ENCODE peak calls at places on chromosomes 16 and 17, in nine cellular contexts. M, T, U, L, C, Z, I, V and H are unnamed samples.

GRCh38 chr16:88854306-88855111 is 2.2 kb downstream of the GALNS start:
- DNase-seq in C (no peak), V (no peak), Z (no peak), T (no peak), I (peak), U (no peak), L (no peak), M (no peak), H (no peak)

GRCh38 chr17:50258647-50259483 is 15.4 kb upstream of the TMEM92 start:
- DNase-seq in T (no peak), Z (peak), M (peak), I (no peak), C (no peak), U (no peak), V (no peak), L (peak), H (no peak)

GRCh38 chr17:8126306-8127066 is 2.6 kb upstream of the HES7 start:
- DNase-seq in I (no peak), Z (no peak), M (no peak), V (no peak), C (peak), U (peak), L (peak), T (peak), H (peak)

GRCh38 chr16:67087803-67088202 is 21.9 kb upstream of the PHAF1 start:
- DNase-seq in C (no peak), U (no peak), M (no peak), I (no peak), L (no peak), Z (no peak), V (no peak), T (no peak), H (no peak)

GRCh38 chr16:89135166-89135565 is 36.4 kb upstream of the CDH15 start:
- DNase-seq in C (no peak), I (peak), M (no peak), T (no peak), L (no peak), V (peak), Z (no peak), U (no peak), H (no peak)

GRCh38 chr17:2292100-2292499 is 11.5 kb downstream of the SMG6 start:
- DNase-seq in T (no peak), C (no peak), I (no peak), V (no peak), Z (no peak), M (no peak), L (no peak), U (no peak), H (no peak)

GRCh38 chr16:6695666-6696065 is 637.0 kb upstream of the RBFOX1 start:
- DNase-seq in M (no peak), L (no peak), C (no peak), V (no peak), I (no peak), U (no peak), Z (no peak), T (no peak), H (no peak)

GRCh38 chr17:37747222-37747621 is 2.4 kb upstream of the HNF1B start:
- DNase-seq in L (no peak), Z (no peak), I (no peak), M (no peak), T (no peak), V (no peak), U (no peak), C (no peak), H (no peak)

GRCh38 chr17:66354981-66355380 is 52.6 kb downstream of the PRKCA start:
- DNase-seq in L (peak), M (no peak), V (no peak), C (no peak), U (no peak), T (no peak), Z (no peak), I (no peak), H (no peak)

GRCh38 chr16:67563708-67564468 is 1.6 kb downstream of the CTCF start:
- DNase-seq in M (no peak), L (peak), C (peak), Z (no peak), V (no peak), I (peak), U (peak), T (peak), H (peak)

GRCh38 chr17:40618754-40619625 is 28.6 kb downstream of the SMARCE1 start:
- DNase-seq in I (no peak), Z (no peak), V (no peak), M (no peak), T (no peak), L (no peak), C (no peak), U (peak), H (peak)

GRCh38 chr16:54362801-54363200 is 76.2 kb upstream of the IRX3 start:
- DNase-seq in L (no peak), C (no peak), Z (no peak), U (no peak), T (no peak), I (no peak), M (no peak), V (no peak), H (no peak)

GRCh38 chr17:60442271-60443201 is 20.2 kb downstream of the CHCT1 start:
- DNase-seq in M (no peak), I (no peak), T (no peak), L (peak), C (no peak), V (no peak), Z (no peak), U (no peak), H (no peak)

GRCh38 chr16:29644973-29645698 is 17.9 kb upstream of the SPN start:
- DNase-seq in L (no peak), C (no peak), V (no peak), Z (no peak), M (no peak), I (no peak), U (no peak), T (no peak), H (no peak)

GRCh38 chr17:30321314-30321713 is 12.5 kb downstream of the TMIGD1 start:
- DNase-seq in C (no peak), U (no peak), Z (no peak), I (no peak), L (no peak), V (no peak), T (no peak), M (no peak), H (no peak)

GRCh38 chr16:72743011-72743761 is 304.7 kb downstream of the ZFHX3 start:
- DNase-seq in I (no peak), T (no peak), U (no peak), Z (no peak), M (no peak), V (no peak), C (no peak), L (no peak), H (no peak)

GRCh38 chr17:9021158-9021984 is at the start of gene NTN1:
- DNase-seq in T (peak), C (peak), U (peak), L (peak), V (peak), I (peak), Z (peak), M (no peak), H (no peak)

DNA sequence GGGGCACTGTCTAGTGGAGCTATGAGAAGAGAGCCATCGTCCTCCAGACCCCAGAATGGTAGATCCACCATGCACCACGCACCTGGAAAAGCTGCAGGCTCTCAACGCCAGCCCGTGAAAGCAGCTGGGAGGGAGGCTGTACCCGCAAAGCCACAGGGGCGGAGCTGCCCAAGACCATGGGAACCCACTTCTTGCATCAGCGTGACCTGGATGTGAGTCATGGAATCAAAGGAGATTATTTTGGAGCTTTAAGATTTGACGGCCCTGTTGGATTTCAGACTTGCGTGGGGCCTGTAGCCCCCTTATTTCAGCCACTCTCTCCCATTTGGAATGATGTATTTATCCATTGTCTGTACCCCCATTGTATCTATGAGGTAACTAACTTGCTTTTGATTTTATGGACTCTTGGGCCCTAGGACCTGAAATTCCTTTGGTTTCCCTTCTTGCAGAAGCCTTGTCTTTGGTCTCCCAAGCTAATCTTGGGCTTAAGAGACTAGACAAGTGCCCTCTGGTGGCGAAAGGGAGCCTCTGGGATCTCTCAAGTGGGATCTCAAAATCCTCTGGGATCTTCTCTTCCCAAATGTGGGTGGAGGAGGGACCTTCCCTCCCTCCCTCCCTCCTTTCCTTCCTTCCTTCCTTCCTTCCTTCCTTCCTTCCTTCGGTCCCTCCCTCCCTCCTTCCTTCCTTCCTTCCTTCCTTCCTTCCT is 58.2 kb upstream of the HAPSTR1 start:
- DNase-seq in M (peak), U (no peak), C (peak), L (peak), Z (no peak), I (no peak), T (peak), V (no peak), H (peak)
- TF ChIP-seq CTCF in M (peak), U (peak), C (no peak), L (peak), Z (peak), I (peak), T (peak), V (peak), H (peak)

GRCh38 chr17:53033297-53033696 is 789.4 kb upstream of the KIF2B start:
- DNase-seq in I (no peak), U (no peak), C (no peak), Z (no peak), M (no peak), L (no peak), T (no peak), V (no peak), H (no peak)

DNA sequence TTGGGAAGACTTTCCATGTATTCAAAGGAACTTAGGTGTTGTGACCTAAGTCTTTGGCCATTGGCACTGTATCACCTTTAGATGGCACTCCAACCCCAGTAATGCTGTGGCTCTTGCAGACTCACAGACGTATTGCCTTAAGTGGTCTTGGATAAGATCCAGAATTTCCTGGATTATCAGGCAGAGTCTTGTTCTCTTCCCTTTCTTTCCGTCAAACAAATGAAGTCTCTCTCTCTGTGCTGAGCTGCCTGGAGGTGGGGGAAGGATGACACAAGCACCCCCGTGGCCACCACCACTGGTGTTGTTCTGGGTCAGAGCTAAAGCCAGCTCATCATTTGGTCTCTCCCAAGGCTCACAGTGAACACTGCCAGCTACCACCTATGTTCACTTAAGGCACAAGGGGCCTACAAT is 789.9 kb upstream of the KIF2B start:
- DNase-seq in L (peak), Z (no peak), C (no peak), T (peak), M (peak), I (no peak), U (no peak), V (no peak), H (peak)
- TF ChIP-seq CTCF in L (peak), Z (peak), C (no peak), T (peak), M (peak), I (peak), U (peak), V (no peak), H (no peak)

GRCh38 chr17:28740406-28741357 is 3.1 kb upstream of the TRAF4 start:
- DNase-seq in M (no peak), L (no peak), U (peak), C (no peak), T (no peak), V (no peak), Z (no peak), I (peak), H (no peak)

GRCh38 chr17:28737770-28738679 is 5.8 kb upstream of the TRAF4 start:
- DNase-seq in V (no peak), C (no peak), I (peak), U (peak), L (no peak), T (no peak), M (no peak), Z (no peak), H (no peak)

GRCh38 chr17:28737316-28737715 is 6.5 kb upstream of the TRAF4 start:
- DNase-seq in U (no peak), M (no peak), I (peak), V (no peak), Z (no peak), T (no peak), C (no peak), L (no peak), H (no peak)

GRCh38 chr17:28741358-28742349 is 2.2 kb upstream of the TRAF4 start:
- DNase-seq in C (no peak), U (peak), T (no peak), V (no peak), Z (no peak), L (no peak), M (no peak), I (no peak), H (no peak)

DNA sequence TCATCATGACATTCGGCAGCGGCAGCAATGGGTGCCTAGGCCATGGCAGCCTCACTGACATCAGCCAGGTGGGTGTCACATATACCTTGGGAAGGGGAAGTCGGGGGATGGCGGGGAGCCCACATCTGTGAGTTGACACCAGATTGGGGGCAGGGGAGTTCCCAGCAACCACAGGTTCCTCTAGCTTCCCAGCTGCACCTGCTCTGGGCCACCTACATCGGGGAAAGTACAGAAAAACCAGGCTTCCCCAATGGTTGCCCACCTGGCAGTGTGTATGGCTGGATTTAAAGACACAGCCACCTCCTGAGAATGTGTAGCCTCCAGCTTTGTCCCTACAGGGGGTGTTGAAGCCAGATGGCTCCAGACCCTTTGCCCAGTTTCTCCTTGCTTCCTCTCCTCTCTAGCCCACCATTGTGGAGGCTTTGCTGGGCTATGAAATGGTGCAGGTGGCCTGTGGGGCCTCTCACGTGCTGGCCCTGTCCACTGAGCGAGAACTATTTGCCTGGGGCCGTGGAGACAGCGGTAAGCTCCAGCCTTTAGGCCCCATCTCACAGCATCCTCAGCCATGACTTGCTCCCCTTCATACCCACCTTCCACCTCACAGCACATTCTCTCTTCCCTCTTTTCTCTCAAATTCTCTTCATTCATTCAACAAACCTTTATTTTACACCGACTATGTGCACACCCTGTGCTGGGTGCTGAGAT is 5.0 kb upstream of the TRAF4 start:
- DNase-seq in Z (no peak), V (no peak), C (no peak), M (no peak), T (no peak), L (no peak), U (peak), I (peak), H (no peak)
- TF ChIP-seq CTCF in Z (no peak), V (no peak), C (no peak), M (no peak), T (no peak), L (no peak), U (no peak), I (no peak), H (no peak)

DNA sequence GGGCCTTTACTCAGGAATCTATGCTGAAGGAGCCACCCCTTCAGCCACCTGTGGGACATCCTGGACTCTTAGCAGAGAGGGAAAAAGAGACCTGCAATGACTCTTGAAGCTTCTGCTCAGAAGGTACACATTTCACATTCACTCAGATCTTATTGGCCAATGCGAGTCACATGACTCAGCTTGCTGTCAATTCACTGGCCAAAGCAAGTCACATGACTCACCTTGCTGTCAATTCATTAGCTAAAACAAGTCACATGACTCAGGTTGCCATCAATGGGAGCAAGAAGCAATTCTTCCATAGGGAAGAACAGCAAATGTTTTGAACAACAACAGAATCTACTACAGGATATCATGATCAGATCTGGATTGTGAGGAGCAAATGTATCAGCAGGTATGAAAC is 233.4 kb downstream of the SHISA9 start:
- DNase-seq in U (no peak), V (no peak), I (no peak), Z (no peak), C (no peak), T (no peak), M (no peak), L (no peak), H (no peak)
- TF ChIP-seq CTCF in U (no peak), V (no peak), I (no peak), Z (no peak), C (no peak), T (no peak), M (no peak), L (no peak), H (no peak)

GRCh38 chr17:17356149-17356930 is 53.2 kb downstream of the NT5M start:
- DNase-seq in L (peak), V (peak), M (peak), T (peak), C (peak), U (peak), Z (peak), I (peak), H (peak)
- TF ChIP-seq CTCF in L (peak), V (peak), M (peak), T (peak), C (peak), U (peak), Z (peak), I (peak), H (peak)

DNA sequence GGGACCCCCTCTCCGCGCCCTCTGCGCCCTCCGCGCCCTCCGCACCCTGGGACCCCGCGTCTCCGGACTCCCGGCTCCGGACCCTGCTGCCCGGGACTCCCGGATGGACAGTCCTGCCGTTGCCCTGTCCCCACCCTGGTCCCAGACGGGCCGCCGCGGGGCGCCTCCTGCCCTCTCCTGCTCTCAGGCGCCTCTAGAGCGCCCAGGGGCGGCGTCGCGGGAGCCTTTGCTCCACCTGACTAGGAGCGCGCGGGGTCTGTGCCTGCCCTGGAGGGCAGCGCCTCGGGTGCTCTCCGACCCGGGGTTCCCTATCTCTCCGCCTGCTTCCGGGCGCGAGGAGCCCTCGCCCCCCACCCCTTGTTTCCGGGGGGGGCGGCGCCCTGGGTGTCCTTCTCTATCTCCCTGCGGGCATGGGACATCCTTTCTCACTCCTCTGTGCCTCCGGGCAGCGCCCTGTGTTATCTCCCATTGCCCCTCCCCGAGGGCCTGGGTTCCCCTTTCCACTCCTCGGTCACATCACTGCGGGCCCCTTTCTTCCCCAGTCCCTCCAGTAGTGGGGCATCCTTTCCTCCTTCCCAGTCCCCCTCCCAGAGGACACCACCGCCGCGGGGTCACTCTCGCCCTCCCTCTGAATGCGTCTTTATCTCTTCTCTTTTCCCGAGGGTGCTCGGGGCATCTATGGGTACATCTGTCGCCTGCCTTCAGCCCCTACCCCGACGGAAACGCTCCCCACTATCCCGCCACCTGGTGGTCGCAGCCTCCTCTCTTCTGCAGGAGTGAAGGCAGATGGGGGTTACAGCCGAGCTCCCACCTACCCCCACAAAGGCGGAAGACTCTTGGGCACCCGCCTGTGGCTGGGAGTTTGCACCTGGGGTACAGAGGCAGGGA is 865 bp downstream of the PRKCB start:
- DNase-seq in V (peak), U (peak), M (no peak), C (no peak), L (no peak), T (peak), I (peak), Z (no peak), H (no peak)
- TF ChIP-seq CTCF in V (no peak), U (no peak), M (no peak), C (no peak), L (no peak), T (peak), I (no peak), Z (no peak), H (no peak)

GRCh38 chr16:19486744-19487325 is 35.1 kb downstream of the GDE1 start:
- DNase-seq in Z (no peak), M (no peak), L (no peak), T (no peak), V (no peak), I (no peak), U (no peak), C (no peak), H (no peak)
- TF ChIP-seq CTCF in Z (no peak), M (no peak), L (no peak), T (peak), V (no peak), I (no peak), U (no peak), C (no peak), H (no peak)